ENCODE peak calls at places on chromosomes 7 and 10, in six cellular contexts. L, Z, R, A, M and G are unnamed samples. For H3K36me3, the result is how much of the 10 kb centered on the place peaks cover.

GRCh38 chr7:149620961-149621360 is 123.4 kb upstream of the ZNF746 start:
- DNase-seq in L (no peak), Z (no peak), R (no peak), A (no peak), M (no peak), G (no peak)

GRCh38 chr7:16978358-16979244 is 96.8 kb upstream of the AGR3 start:
- DNase-seq in L (peak), Z (peak), R (no peak), A (no peak), M (no peak), G (no peak)

GRCh38 chr10:32155075-32155516 is 98.9 kb upstream of the KIF5B start:
- DNase-seq in L (no peak), Z (peak), R (no peak), A (no peak), M (no peak), G (no peak)

GRCh38 chr7:155984028-155984607 is 171.9 kb upstream of the SHH start:
- DNase-seq in L (no peak), Z (no peak), R (peak), A (no peak), M (no peak), G (no peak)

GRCh38 chr10:119413738-119414611 is 128.5 kb downstream of the RGS10 start:
- DNase-seq in L (no peak), Z (no peak), R (no peak), A (no peak), M (no peak), G (peak)

GRCh38 chr10:70066190-70066589 is 13.5 kb downstream of the MACROH2A2 start:
- DNase-seq in L (no peak), Z (no peak), R (no peak), A (no peak), M (no peak), G (no peak)

GRCh38 chr10:116809528-116810500 is 39.5 kb upstream of the ENO4 start:
- DNase-seq in L (peak), Z (no peak), R (no peak), A (peak), M (no peak), G (no peak)

GRCh38 chr7:47093254-47093798 is 488.6 kb downstream of the TNS3 start:
- DNase-seq in L (no peak), Z (no peak), R (no peak), A (no peak), M (no peak), G (no peak)

GRCh38 chr7:71843677-71844076 is 568.5 kb downstream of the CALN1 start:
- DNase-seq in L (peak), Z (no peak), R (no peak), A (no peak), M (no peak), G (no peak)

GRCh38 chr7:80133361-80134104 is 1.1 kb upstream of the GNAI1 start:
- DNase-seq in L (peak), Z (peak), R (no peak), A (no peak), M (no peak), G (no peak)

GRCh38 chr10:89342219-89342966 is 14.6 kb downstream of the IFIT3 start:
- DNase-seq in L (no peak), Z (no peak), R (peak), A (no peak), M (peak), G (no peak)

GRCh38 chr7:106021211-106022067 is 58.4 kb downstream of the CDHR3 start:
- DNase-seq in L (peak), Z (no peak), R (no peak), A (no peak), M (no peak), G (no peak)

GRCh38 chr7:145774777-145775176 is 341.8 kb upstream of the CNTNAP2 start:
- DNase-seq in L (no peak), Z (no peak), R (no peak), A (no peak), M (no peak), G (no peak)

GRCh38 chr7:15471387-15471786 is 90.4 kb downstream of the AGMO start:
- DNase-seq in L (no peak), Z (no peak), R (no peak), A (no peak), M (no peak), G (no peak)

GRCh38 chr7:155942226-155942950 is 130.1 kb upstream of the SHH start:
- DNase-seq in L (no peak), Z (no peak), R (no peak), A (no peak), M (no peak), G (peak)

GRCh38 chr10:29861811-29862505 is 197.4 kb downstream of the JCAD start:
- DNase-seq in L (no peak), Z (peak), R (no peak), A (no peak), M (no peak), G (no peak)

GRCh38 chr10:119301397-119301796 is 94.0 kb downstream of the GRK5 start:
- DNase-seq in L (no peak), Z (no peak), R (no peak), A (no peak), M (peak), G (no peak)

GRCh38 chr7:29479606-29480200 is 83.9 kb upstream of the PRR15 start:
- DNase-seq in L (no peak), Z (no peak), R (no peak), A (no peak), M (peak), G (peak)

GRCh38 chr7:115300228-115300870 is 378.5 kb downstream of the MDFIC start:
- DNase-seq in L (no peak), Z (peak), R (no peak), A (no peak), M (no peak), G (no peak)

GRCh38 chr10:58137813-58138212 is 129.9 kb downstream of the IPMK start:
- DNase-seq in L (no peak), Z (no peak), R (no peak), A (no peak), M (no peak), G (no peak)

GRCh38 chr7:49911906-49912305 is 138.5 kb downstream of the VWC2 start:
- DNase-seq in L (no peak), Z (no peak), R (no peak), A (no peak), M (no peak), G (no peak)

GRCh38 chr7:101874028-101874427 is 56.6 kb downstream of the CUX1 start:
- DNase-seq in L (no peak), Z (no peak), R (no peak), A (no peak), M (no peak), G (no peak)

GRCh38 chr7:99767662-99768061 is 16.3 kb downstream of the CYP3A4 start:
- DNase-seq in L (no peak), Z (no peak), R (no peak), A (no peak), M (no peak), G (no peak)

GRCh38 chr7:145212050-145212449 is 376.2 kb upstream of the TPK1 start:
- DNase-seq in L (no peak), Z (no peak), R (no peak), A (no peak), M (no peak), G (no peak)

GRCh38 chr10:101225846-101226361 is 3.4 kb downstream of the LBX1 start:
- DNase-seq in L (no peak), Z (no peak), R (no peak), A (no peak), M (no peak), G (no peak)

GRCh38 chr10:5510281-5511072 is 11.1 kb upstream of the CALML5 start:
- DNase-seq in L (no peak), Z (no peak), R (no peak), A (no peak), M (no peak), G (peak)

GRCh38 chr10:12660812-12661211 is 311.5 kb downstream of the CAMK1D start:
- DNase-seq in L (no peak), Z (no peak), R (no peak), A (no peak), M (no peak), G (no peak)

GRCh38 chr7:2166625-2167280 is 66.0 kb downstream of the MAD1L1 start:
- DNase-seq in L (no peak), Z (no peak), R (no peak), A (no peak), M (no peak), G (peak)

GRCh38 chr7:5497158-5498103 is 73.8 kb upstream of the TNRC18 start:
- DNase-seq in L (peak), Z (no peak), R (no peak), A (no peak), M (no peak), G (no peak)

GRCh38 chr7:2112261-2113203 is 120.2 kb downstream of the MAD1L1 start:
- DNase-seq in L (no peak), Z (no peak), R (no peak), A (no peak), M (no peak), G (peak)

GRCh38 chr10:70145166-70145665 is 1.3 kb downstream of the TYSND1 start:
- DNase-seq in L (no peak), Z (peak), R (peak), A (no peak), M (no peak), G (peak)

GRCh38 chr10:78894841-78895195 is 173.9 kb upstream of the ZMIZ1 start:
- DNase-seq in L (peak), Z (peak), R (peak), A (no peak), M (no peak), G (no peak)

GRCh38 chr7:131068604-131069021 is 259.1 kb upstream of the MKLN1 start:
- DNase-seq in L (no peak), Z (peak), R (no peak), A (no peak), M (no peak), G (no peak)

GRCh38 chr7:117364204-117364755 is 41.4 kb upstream of the WNT2 start:
- DNase-seq in L (peak), Z (no peak), R (no peak), A (no peak), M (no peak), G (no peak)

GRCh38 chr10:113610636-113611601 is 52.9 kb downstream of the NRAP start:
- DNase-seq in L (peak), Z (no peak), R (no peak), A (peak), M (no peak), G (no peak)
- H3K36me3 ChIP-seq in L (under half), Z (under half), R (under half), A (under half), M (under half), G (under half)

GRCh38 chr10:127043312-127043711 is 138.1 kb downstream of the DOCK1 start:
- DNase-seq in L (no peak), Z (no peak), R (no peak), A (no peak), M (no peak), G (no peak)
- H3K36me3 ChIP-seq in L (under half), Z (under half), R (half or more), A (under half), M (under half), G (under half)

GRCh38 chr7:92028226-92028625 is 87.6 kb downstream of the AKAP9 start:
- DNase-seq in L (no peak), Z (no peak), R (no peak), A (no peak), M (no peak), G (no peak)
- H3K36me3 ChIP-seq in L (under half), Z (under half), R (half or more), A (under half), M (under half), G (under half)

DNA sequence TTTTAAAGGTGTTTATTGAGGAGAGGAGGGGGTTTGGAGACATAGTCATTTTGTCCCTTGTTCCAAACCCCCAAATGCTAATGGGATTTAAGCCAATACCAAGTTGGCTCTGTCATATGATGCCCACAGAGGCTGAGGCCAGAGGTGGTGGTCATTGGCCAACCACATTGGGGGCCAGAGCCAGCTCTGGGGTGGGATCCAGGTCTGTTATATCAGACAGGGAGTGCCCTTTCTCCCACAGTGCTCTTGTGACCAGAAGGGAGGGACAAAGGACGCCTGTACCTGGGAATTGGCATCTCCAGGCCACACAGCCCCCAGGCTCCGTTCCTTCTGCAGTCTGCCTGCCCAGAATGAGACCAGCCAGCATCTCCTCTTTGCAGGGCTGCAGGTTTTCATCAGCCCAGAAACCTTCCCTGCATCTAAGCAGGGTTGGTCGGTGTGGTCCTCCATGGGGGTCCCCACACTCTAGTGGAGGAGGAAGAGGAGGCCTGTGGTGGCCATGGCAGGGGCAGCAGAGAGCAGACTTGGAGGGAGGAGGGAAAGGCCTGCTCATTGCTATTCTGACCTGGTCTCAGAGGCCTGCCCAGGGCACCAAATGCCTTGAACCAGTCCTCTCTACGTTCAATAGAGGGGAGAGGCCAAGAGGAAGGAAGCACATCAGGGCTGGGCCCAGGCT is 17.9 kb downstream of the ADCYAP1R1 start:
- DNase-seq in L (no peak), Z (no peak), R (no peak), A (no peak), M (peak), G (peak)
- H3K36me3 ChIP-seq in L (under half), Z (under half), R (under half), A (under half), M (under half), G (under half)

DNA sequence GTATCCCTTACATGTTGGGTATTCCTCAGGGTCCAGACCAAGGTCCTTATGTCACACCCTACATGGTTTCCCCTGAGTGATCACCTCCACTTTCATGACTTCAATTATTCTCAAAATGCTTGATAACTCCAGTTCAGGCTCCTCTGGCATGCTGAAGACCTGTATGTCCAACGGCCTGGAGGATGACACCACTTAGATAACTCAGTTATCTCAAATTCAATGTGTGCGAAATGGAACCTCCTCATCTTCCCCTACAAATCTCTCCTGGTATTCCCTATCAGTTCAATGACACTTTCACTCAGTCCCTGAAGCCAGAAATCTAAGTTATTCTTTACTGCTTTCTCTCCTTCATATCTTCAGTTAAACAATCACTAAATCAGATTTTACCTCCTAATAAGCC is 8.7 kb upstream of the LUC7L2 start:
- DNase-seq in L (no peak), Z (no peak), R (no peak), A (no peak), M (no peak), G (no peak)
- H3K36me3 ChIP-seq in L (under half), Z (under half), R (under half), A (under half), M (under half), G (under half)